ENCODE peak calls at places on chromosomes 13 and 19, in eight cellular contexts. One of them, this sample, is unnamed.

GRCh38 chr13:50783940-50784339 is 59.6 kb downstream of the DLEU7 start:
- DNase-seq in neural crest cell: no peak
- DNase-seq in RWPE1: no peak
- DNase-seq in NCI-H774: no peak
- DNase-seq in osteoblast: no peak
- DNase-seq in dorsolateral prefrontal cortex: no peak
- DNase-seq in hepatic stellate cell: no peak
- DNase-seq in effector CD4-positive, alpha-beta T cell: no peak
- DNase-seq in this sample: no peak

GRCh38 chr13:50608357-50608756 is 235.1 kb downstream of the DLEU7 start:
- DNase-seq in hepatic stellate cell: no peak
- DNase-seq in osteoblast: no peak
- DNase-seq in RWPE1: no peak
- DNase-seq in neural crest cell: no peak
- DNase-seq in NCI-H774: no peak
- DNase-seq in dorsolateral prefrontal cortex: no peak
- DNase-seq in effector CD4-positive, alpha-beta T cell: no peak
- DNase-seq in this sample: no peak

GRCh38 chr19:23437901-23438300 is 42.6 kb upstream of the ZNF91 start:
- DNase-seq in effector CD4-positive, alpha-beta T cell: no peak
- DNase-seq in RWPE1: no peak
- DNase-seq in osteoblast: no peak
- DNase-seq in neural crest cell: no peak
- DNase-seq in dorsolateral prefrontal cortex: no peak
- DNase-seq in NCI-H774: no peak
- DNase-seq in hepatic stellate cell: no peak
- DNase-seq in this sample: no peak

GRCh38 chr19:6530385-6531162 is at the start of gene TNFSF9:
- DNase-seq in effector CD4-positive, alpha-beta T cell: peak
- DNase-seq in hepatic stellate cell: peak
- DNase-seq in neural crest cell: peak
- DNase-seq in osteoblast: peak
- DNase-seq in RWPE1: peak
- DNase-seq in NCI-H774: peak
- DNase-seq in dorsolateral prefrontal cortex: peak
- DNase-seq in this sample: peak

GRCh38 chr19:28313633-28314032 is 899.3 kb downstream of the UQCRFS1 start:
- DNase-seq in dorsolateral prefrontal cortex: no peak
- DNase-seq in neural crest cell: no peak
- DNase-seq in NCI-H774: no peak
- DNase-seq in effector CD4-positive, alpha-beta T cell: no peak
- DNase-seq in hepatic stellate cell: peak
- DNase-seq in osteoblast: no peak
- DNase-seq in RWPE1: peak
- DNase-seq in this sample: no peak

GRCh38 chr19:16661480-16662034 is 618 bp downstream of the TMEM38A start:
- DNase-seq in hepatic stellate cell: peak
- DNase-seq in effector CD4-positive, alpha-beta T cell: peak
- DNase-seq in neural crest cell: no peak
- DNase-seq in osteoblast: peak
- DNase-seq in RWPE1: no peak
- DNase-seq in NCI-H774: no peak
- DNase-seq in dorsolateral prefrontal cortex: peak
- DNase-seq in this sample: no peak

GRCh38 chr19:46976845-46977320 is 42.8 kb upstream of the NPAS1 start:
- DNase-seq in effector CD4-positive, alpha-beta T cell: no peak
- DNase-seq in hepatic stellate cell: peak
- DNase-seq in NCI-H774: no peak
- DNase-seq in osteoblast: no peak
- DNase-seq in neural crest cell: no peak
- DNase-seq in RWPE1: no peak
- DNase-seq in dorsolateral prefrontal cortex: no peak
- DNase-seq in this sample: no peak

GRCh38 chr19:919157-920050 is 2.3 kb downstream of the KISS1R start:
- DNase-seq in hepatic stellate cell: no peak
- DNase-seq in osteoblast: peak
- DNase-seq in neural crest cell: no peak
- DNase-seq in dorsolateral prefrontal cortex: no peak
- DNase-seq in effector CD4-positive, alpha-beta T cell: peak
- DNase-seq in RWPE1: no peak
- DNase-seq in NCI-H774: peak
- DNase-seq in this sample: no peak

GRCh38 chr13:101681834-101682233 is 229.4 kb downstream of the ITGBL1 start:
- DNase-seq in NCI-H774: no peak
- DNase-seq in osteoblast: no peak
- DNase-seq in effector CD4-positive, alpha-beta T cell: no peak
- DNase-seq in dorsolateral prefrontal cortex: no peak
- DNase-seq in neural crest cell: no peak
- DNase-seq in RWPE1: peak
- DNase-seq in hepatic stellate cell: no peak
- DNase-seq in this sample: no peak

GRCh38 chr13:47044842-47045241 is 148.0 kb upstream of the HTR2A start:
- DNase-seq in RWPE1: no peak
- DNase-seq in NCI-H774: no peak
- DNase-seq in neural crest cell: no peak
- DNase-seq in osteoblast: no peak
- DNase-seq in effector CD4-positive, alpha-beta T cell: no peak
- DNase-seq in hepatic stellate cell: no peak
- DNase-seq in dorsolateral prefrontal cortex: no peak
- DNase-seq in this sample: no peak

GRCh38 chr19:37906868-37907734 is at the start of gene SIPA1L3:
- DNase-seq in NCI-H774: peak
- DNase-seq in RWPE1: peak
- DNase-seq in effector CD4-positive, alpha-beta T cell: peak
- DNase-seq in osteoblast: peak
- DNase-seq in hepatic stellate cell: peak
- DNase-seq in neural crest cell: peak
- DNase-seq in dorsolateral prefrontal cortex: peak
- DNase-seq in this sample: peak

GRCh38 chr13:94312511-94313191 is 166.8 kb downstream of the DCT start:
- DNase-seq in neural crest cell: no peak
- DNase-seq in hepatic stellate cell: no peak
- DNase-seq in NCI-H774: no peak
- DNase-seq in osteoblast: no peak
- DNase-seq in dorsolateral prefrontal cortex: no peak
- DNase-seq in RWPE1: no peak
- DNase-seq in effector CD4-positive, alpha-beta T cell: no peak
- DNase-seq in this sample: no peak

GRCh38 chr13:75469087-75469486 is 12.9 kb downstream of the TBC1D4 start:
- DNase-seq in RWPE1: no peak
- DNase-seq in effector CD4-positive, alpha-beta T cell: no peak
- DNase-seq in hepatic stellate cell: no peak
- DNase-seq in NCI-H774: no peak
- DNase-seq in neural crest cell: no peak
- DNase-seq in dorsolateral prefrontal cortex: no peak
- DNase-seq in osteoblast: no peak
- DNase-seq in this sample: no peak

GRCh38 chr19:47240561-47240960 is 9.6 kb upstream of the BBC3 start:
- DNase-seq in effector CD4-positive, alpha-beta T cell: no peak
- DNase-seq in hepatic stellate cell: no peak
- DNase-seq in NCI-H774: no peak
- DNase-seq in osteoblast: peak
- DNase-seq in dorsolateral prefrontal cortex: no peak
- DNase-seq in neural crest cell: no peak
- DNase-seq in RWPE1: no peak
- DNase-seq in this sample: no peak